ENCODE peak calls at places on chromosomes 13 and 19, in five cellular contexts. One of them, this sample, is unnamed.

GRCh38 chr19:12095111-12095790 is 30.7 kb downstream of the ZNF844 start:
- DNase-seq in stimulated activated CD4-positive, alpha-beta T cell treated with anti-CD3 and anti-CD28 coated beads, Interleukin-1b, Interleukin-23, amount 100 ng/mL, for 1 hour: no peak
- DNase-seq in lung: no peak
- DNase-seq in COR-L47: no peak
- DNase-seq in iris pigment epithelial cell: peak
- DNase-seq in this sample: no peak

GRCh38 chr19:19074172-19074905 is 10.5 kb downstream of the SLC25A42 start:
- DNase-seq in stimulated activated CD4-positive, alpha-beta T cell treated with anti-CD3 and anti-CD28 coated beads, Interleukin-1b, Interleukin-23, amount 100 ng/mL, for 1 hour: no peak
- DNase-seq in iris pigment epithelial cell: no peak
- DNase-seq in lung: no peak
- DNase-seq in COR-L47: no peak
- DNase-seq in this sample: no peak

GRCh38 chr19:53520547-53521372 is 17.2 kb upstream of the ZNF331 start:
- DNase-seq in iris pigment epithelial cell: peak
- DNase-seq in lung: peak
- DNase-seq in COR-L47: peak
- DNase-seq in stimulated activated CD4-positive, alpha-beta T cell treated with anti-CD3 and anti-CD28 coated beads, Interleukin-1b, Interleukin-23, amount 100 ng/mL, for 1 hour: peak
- DNase-seq in this sample: peak

GRCh38 chr19:32717496-32717895 is 2.1 kb upstream of the TDRD12 start:
- DNase-seq in stimulated activated CD4-positive, alpha-beta T cell treated with anti-CD3 and anti-CD28 coated beads, Interleukin-1b, Interleukin-23, amount 100 ng/mL, for 1 hour: no peak
- DNase-seq in iris pigment epithelial cell: no peak
- DNase-seq in COR-L47: no peak
- DNase-seq in lung: no peak
- DNase-seq in this sample: no peak

GRCh38 chr19:38049105-38049649 is 142.2 kb downstream of the SIPA1L3 start:
- DNase-seq in iris pigment epithelial cell: peak
- DNase-seq in COR-L47: no peak
- DNase-seq in lung: no peak
- DNase-seq in stimulated activated CD4-positive, alpha-beta T cell treated with anti-CD3 and anti-CD28 coated beads, Interleukin-1b, Interleukin-23, amount 100 ng/mL, for 1 hour: peak
- DNase-seq in this sample: peak

GRCh38 chr19:283395-283794 is 7.8 kb downstream of the PLPP2 start:
- DNase-seq in lung: no peak
- DNase-seq in stimulated activated CD4-positive, alpha-beta T cell treated with anti-CD3 and anti-CD28 coated beads, Interleukin-1b, Interleukin-23, amount 100 ng/mL, for 1 hour: no peak
- DNase-seq in COR-L47: no peak
- DNase-seq in iris pigment epithelial cell: no peak
- DNase-seq in this sample: no peak

GRCh38 chr13:36531746-36532486 is 99.6 kb downstream of the CCNA1 start:
- DNase-seq in COR-L47: no peak
- DNase-seq in stimulated activated CD4-positive, alpha-beta T cell treated with anti-CD3 and anti-CD28 coated beads, Interleukin-1b, Interleukin-23, amount 100 ng/mL, for 1 hour: no peak
- DNase-seq in iris pigment epithelial cell: peak
- DNase-seq in lung: peak
- DNase-seq in this sample: no peak

GRCh38 chr19:35756373-35757230 is at the start of gene HSPB6:
- DNase-seq in lung: no peak
- DNase-seq in stimulated activated CD4-positive, alpha-beta T cell treated with anti-CD3 and anti-CD28 coated beads, Interleukin-1b, Interleukin-23, amount 100 ng/mL, for 1 hour: no peak
- DNase-seq in COR-L47: no peak
- DNase-seq in iris pigment epithelial cell: peak
- DNase-seq in this sample: no peak

GRCh38 chr19:48799358-48800300 is 11.2 kb downstream of the BCAT2 start:
- DNase-seq in stimulated activated CD4-positive, alpha-beta T cell treated with anti-CD3 and anti-CD28 coated beads, Interleukin-1b, Interleukin-23, amount 100 ng/mL, for 1 hour: no peak
- DNase-seq in lung: no peak
- DNase-seq in iris pigment epithelial cell: no peak
- DNase-seq in COR-L47: no peak
- DNase-seq in this sample: no peak

GRCh38 chr13:98998831-98999634 is 21.2 kb upstream of the DOCK9 start:
- DNase-seq in iris pigment epithelial cell: peak
- DNase-seq in stimulated activated CD4-positive, alpha-beta T cell treated with anti-CD3 and anti-CD28 coated beads, Interleukin-1b, Interleukin-23, amount 100 ng/mL, for 1 hour: no peak
- DNase-seq in COR-L47: no peak
- DNase-seq in lung: no peak
- DNase-seq in this sample: peak

GRCh38 chr13:30735025-30735967 is at the start of gene ALOX5AP:
- DNase-seq in iris pigment epithelial cell: no peak
- DNase-seq in stimulated activated CD4-positive, alpha-beta T cell treated with anti-CD3 and anti-CD28 coated beads, Interleukin-1b, Interleukin-23, amount 100 ng/mL, for 1 hour: no peak
- DNase-seq in lung: no peak
- DNase-seq in COR-L47: no peak
- DNase-seq in this sample: peak

GRCh38 chr13:68125087-68125480 is 894.9 kb upstream of the PCDH9 start:
- DNase-seq in stimulated activated CD4-positive, alpha-beta T cell treated with anti-CD3 and anti-CD28 coated beads, Interleukin-1b, Interleukin-23, amount 100 ng/mL, for 1 hour: no peak
- DNase-seq in COR-L47: no peak
- DNase-seq in lung: no peak
- DNase-seq in iris pigment epithelial cell: peak
- DNase-seq in this sample: no peak

GRCh38 chr19:43444531-43445340 is 20.7 kb downstream of the LYPD3 start:
- DNase-seq in COR-L47: no peak
- DNase-seq in iris pigment epithelial cell: no peak
- DNase-seq in stimulated activated CD4-positive, alpha-beta T cell treated with anti-CD3 and anti-CD28 coated beads, Interleukin-1b, Interleukin-23, amount 100 ng/mL, for 1 hour: no peak
- DNase-seq in lung: no peak
- DNase-seq in this sample: no peak